ENCODE peak calls at places on chromosomes 4 and X, in five cellular contexts. Q, Y, B, M and S are unnamed samples.

GRCh38 chr4:113587640-113588275 is 173.8 kb downstream of the CAMK2D start:
- DNase-seq in Q (no peak), Y (no peak), B (no peak), M (no peak), S (no peak)

GRCh38 chr4:56757821-56758400 is 63.6 kb downstream of the SPINK2 start:
- DNase-seq in Q (peak), Y (peak), B (peak), M (peak), S (peak)

GRCh38 chr4:87255755-87256154 is 35.3 kb upstream of the KLHL8 start:
- DNase-seq in Q (no peak), Y (no peak), B (no peak), M (no peak), S (no peak)

GRCh38 chr4:168877779-168878491 is 132.1 kb downstream of the CBR4 start:
- DNase-seq in Q (no peak), Y (no peak), B (no peak), M (peak), S (no peak)

GRCh38 chr4:73731968-73732610 is 8.3 kb upstream of the CXCL8 start:
- DNase-seq in Q (no peak), Y (no peak), B (no peak), M (peak), S (no peak)

GRCh38 chr4:147727476-147728028 is 4.3 kb upstream of the ARHGAP10 start:
- DNase-seq in Q (no peak), Y (no peak), B (no peak), M (no peak), S (no peak)

GRCh38 chrX:127552571-127552970 is 499.6 kb downstream of the ACTRT1 start:
- DNase-seq in Q (no peak), Y (no peak), B (no peak), M (no peak), S (no peak)

GRCh38 chr4:92121099-92121498 is 182.7 kb upstream of the GRID2 start:
- DNase-seq in Q (no peak), Y (peak), B (no peak), M (no peak), S (no peak)

GRCh38 chr4:10495651-10496050 is 38.4 kb upstream of the ZNF518B start:
- DNase-seq in Q (no peak), Y (no peak), B (no peak), M (no peak), S (no peak)

GRCh38 chrX:123185714-123186113 is 1.6 kb downstream of the GRIA3 start:
- DNase-seq in Q (no peak), Y (no peak), B (no peak), M (no peak), S (no peak)

GRCh38 chrX:54825716-54826428 is 18.3 kb downstream of the MAGED2 start:
- DNase-seq in Q (no peak), Y (no peak), B (peak), M (no peak), S (no peak)

GRCh38 chrX:147953976-147954375 is 27.2 kb upstream of the FMR1NB start:
- DNase-seq in Q (no peak), Y (peak), B (no peak), M (no peak), S (no peak)

GRCh38 chrX:9532349-9532748 is 67.5 kb downstream of the TBL1X start:
- DNase-seq in Q (no peak), Y (no peak), B (no peak), M (no peak), S (no peak)

GRCh38 chr4:79181190-79181589 is 144.7 kb downstream of the NAA11 start:
- DNase-seq in Q (no peak), Y (peak), B (no peak), M (no peak), S (no peak)

GRCh38 chr4:47383829-47384427 is 79.6 kb downstream of the COMMD8 start:
- DNase-seq in Q (no peak), Y (peak), B (no peak), M (peak), S (no peak)

GRCh38 chr4:8820178-8821102 is 51.2 kb downstream of the HMX1 start:
- DNase-seq in Q (no peak), Y (no peak), B (no peak), M (no peak), S (no peak)

GRCh38 chr4:6732441-6733357 is 16.7 kb downstream of the BLOC1S4 start:
- DNase-seq in Q (no peak), Y (peak), B (no peak), M (no peak), S (peak)

GRCh38 chr4:88600129-88600849 is 8.0 kb downstream of the HERC3 start:
- DNase-seq in Q (no peak), Y (peak), B (no peak), M (no peak), S (no peak)

GRCh38 chrX:51144828-51145442 is 187.7 kb upstream of the NUDT10 start:
- DNase-seq in Q (no peak), Y (peak), B (peak), M (peak), S (no peak)

GRCh38 chrX:3154386-3154991 is 113.2 kb downstream of the ARSF start:
- DNase-seq in Q (no peak), Y (no peak), B (no peak), M (no peak), S (no peak)

GRCh38 chr4:156378053-156378665 is 424.5 kb upstream of the CTSO start:
- DNase-seq in Q (no peak), Y (peak), B (no peak), M (no peak), S (no peak)

GRCh38 chrX:68409154-68409553 is 24.1 kb downstream of the OPHN1 start:
- DNase-seq in Q (no peak), Y (no peak), B (no peak), M (no peak), S (no peak)

GRCh38 chrX:132258509-132258908 is 39.3 kb upstream of the RAP2C start:
- DNase-seq in Q (no peak), Y (no peak), B (no peak), M (no peak), S (no peak)

GRCh38 chrX:17433965-17434364 is 59.0 kb downstream of the NHS start:
- DNase-seq in Q (no peak), Y (peak), B (no peak), M (no peak), S (no peak)

GRCh38 chr4:57320217-57320616 is 210.0 kb upstream of the IGFBP7 start:
- DNase-seq in Q (no peak), Y (no peak), B (no peak), M (no peak), S (no peak)

GRCh38 chrX:136812286-136812685 is 31.6 kb upstream of the ARHGEF6 start:
- DNase-seq in Q (no peak), Y (no peak), B (no peak), M (no peak), S (no peak)

GRCh38 chr4:124970011-124970410 is 257.5 kb upstream of the ANKRD50 start:
- DNase-seq in Q (no peak), Y (peak), B (no peak), M (no peak), S (no peak)

GRCh38 chrX:103248553-103248952 is 6.4 kb downstream of the TCEAL8 start:
- DNase-seq in Q (no peak), Y (peak), B (no peak), M (no peak), S (no peak)

GRCh38 chr4:86816463-86817107 is 32.6 kb downstream of the SLC10A6 start:
- DNase-seq in Q (no peak), Y (no peak), B (no peak), M (no peak), S (no peak)

GRCh38 chrX:44953734-44954502 is 80.9 kb downstream of the KDM6A start:
- DNase-seq in Q (no peak), Y (peak), B (no peak), M (no peak), S (no peak)